ENCODE peak calls at places on chromosomes 6 and 20, in six cellular contexts. Q, L, O, H, S and Y are unnamed samples.

GRCh38 chr6:36607782-36608386 is 13.7 kb downstream of the SRSF3 start:
- DNase-seq in Q (no peak), L (no peak), O (no peak), H (no peak), S (no peak), Y (no peak)

GRCh38 chr6:64680446-64680845 is 1026.6 kb downstream of the EYS start:
- DNase-seq in Q (no peak), L (no peak), O (no peak), H (no peak), S (peak), Y (no peak)

GRCh38 chr20:57187068-57187634 is 79.3 kb downstream of the BMP7 start:
- DNase-seq in Q (no peak), L (no peak), O (no peak), H (no peak), S (no peak), Y (no peak)

GRCh38 chr20:30168025-30168799 is 1089.3 kb upstream of the DEFB115 start:
- DNase-seq in Q (no peak), L (peak), O (no peak), H (no peak), S (no peak), Y (no peak)

GRCh38 chr6:16973545-16974386 is 128.1 kb upstream of the STMND1 start:
- DNase-seq in Q (no peak), L (no peak), O (no peak), H (no peak), S (no peak), Y (no peak)

GRCh38 chr20:12605751-12606150 is 403.0 kb upstream of the SPTLC3 start:
- DNase-seq in Q (no peak), L (no peak), O (no peak), H (no peak), S (no peak), Y (no peak)

GRCh38 chr6:167731731-167732422 is 94.8 kb upstream of the AFDN start:
- DNase-seq in Q (no peak), L (no peak), O (no peak), H (no peak), S (no peak), Y (no peak)

GRCh38 chr6:111872521-111873177 is 603 bp downstream of the FYN start:
- DNase-seq in Q (no peak), L (peak), O (no peak), H (peak), S (peak), Y (no peak)

GRCh38 chr6:43805695-43806040 is 35.7 kb downstream of the VEGFA start:
- DNase-seq in Q (no peak), L (no peak), O (peak), H (no peak), S (no peak), Y (no peak)

GRCh38 chr6:39347906-39348585 is 25.5 kb upstream of the KCNK16 start:
- DNase-seq in Q (no peak), L (peak), O (peak), H (peak), S (peak), Y (peak)

GRCh38 chr6:128532827-128533226 is 12.4 kb upstream of the PTPRK start:
- DNase-seq in Q (no peak), L (no peak), O (no peak), H (no peak), S (no peak), Y (no peak)

GRCh38 chr6:137001287-137001976 is 43.3 kb downstream of the IL20RA start:
- DNase-seq in Q (no peak), L (no peak), O (peak), H (peak), S (no peak), Y (no peak)

GRCh38 chr20:36773123-36773547 is 428 bp downstream of the DSN1 start:
- DNase-seq in Q (no peak), L (no peak), O (no peak), H (no peak), S (no peak), Y (peak)

GRCh38 chr6:38024908-38025307 is 205.4 kb downstream of the ZFAND3 start:
- DNase-seq in Q (no peak), L (no peak), O (no peak), H (no peak), S (no peak), Y (no peak)

DNA sequence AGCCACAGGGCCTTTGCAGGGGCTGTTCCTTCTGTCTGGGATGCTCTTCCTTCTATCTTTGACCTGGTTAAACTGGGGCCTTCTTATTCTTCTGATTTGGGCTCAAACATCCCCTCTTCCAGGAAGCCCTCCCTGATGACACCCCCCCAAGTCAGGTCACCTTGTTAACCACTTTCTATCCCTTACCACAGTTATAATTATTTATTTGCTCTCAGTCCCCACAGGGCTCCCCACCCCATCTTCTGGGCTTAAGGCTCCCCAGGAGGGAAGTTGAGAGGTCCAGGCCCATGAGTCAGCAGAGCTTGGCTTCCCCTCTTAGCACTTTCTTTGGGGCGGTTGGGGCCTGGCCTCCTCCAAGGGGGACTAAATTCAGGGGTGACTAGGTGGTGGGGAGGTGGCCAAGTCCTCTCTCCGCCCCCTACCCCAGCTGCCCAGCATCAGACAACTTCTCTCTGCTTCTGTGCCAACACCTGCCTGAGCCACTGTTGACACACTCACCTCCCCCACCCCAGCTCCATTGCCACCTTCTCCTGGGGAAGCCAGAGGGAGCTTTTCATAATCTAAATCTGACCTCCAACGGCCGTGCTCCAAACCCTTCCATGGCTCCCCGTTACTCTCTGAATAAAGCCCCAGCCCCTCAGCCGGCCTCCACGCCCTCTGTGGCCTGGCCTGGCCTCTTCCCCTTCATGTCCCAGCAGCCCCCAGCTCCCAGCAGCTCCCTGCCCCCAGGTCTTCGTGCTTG is 70.0 kb downstream of the CEBPB start:
- DNase-seq in Q (no peak), L (no peak), O (no peak), H (no peak), S (peak), Y (peak)
- TF ChIP-seq GABPA in Q (no peak), L (no peak), O (no peak), H (no peak), S (no peak), Y (no peak)

DNA sequence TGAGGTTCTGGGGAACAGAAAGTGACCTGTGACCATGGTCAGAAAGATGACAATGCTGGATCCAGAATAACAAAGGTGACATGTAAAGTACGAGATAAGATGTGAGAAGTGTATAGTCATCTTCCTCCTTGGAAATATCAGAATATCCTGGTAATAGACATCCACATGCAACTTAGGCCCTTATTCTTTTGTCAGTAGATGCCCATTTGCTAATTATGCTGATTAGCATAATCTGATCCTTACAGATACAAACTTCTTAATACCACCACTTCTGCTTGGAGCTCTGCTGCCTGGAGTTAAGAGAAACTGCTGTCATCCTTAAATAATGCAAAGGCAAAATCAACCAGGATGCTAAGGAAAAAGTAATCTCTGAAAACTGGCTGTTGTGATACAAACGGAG is 91.3 kb downstream of the KIF16B start:
- DNase-seq in Q (no peak), L (no peak), O (no peak), H (no peak), S (no peak), Y (no peak)
- TF ChIP-seq GABPA in Q (no peak), L (no peak), O (no peak), H (no peak), S (no peak), Y (no peak)

GRCh38 chr20:58668901-58669286 is 17.8 kb downstream of the STX16 start:
- DNase-seq in Q (no peak), L (no peak), O (no peak), H (no peak), S (no peak), Y (no peak)

GRCh38 chr20:58667975-58668374 is 16.9 kb downstream of the STX16 start:
- DNase-seq in Q (no peak), L (no peak), O (no peak), H (peak), S (no peak), Y (no peak)

GRCh38 chr20:58665606-58666005 is 14.5 kb downstream of the STX16 start:
- DNase-seq in Q (no peak), L (no peak), O (no peak), H (peak), S (no peak), Y (no peak)

GRCh38 chr20:58664883-58665282 is 13.8 kb downstream of the STX16 start:
- DNase-seq in Q (no peak), L (no peak), O (no peak), H (peak), S (no peak), Y (no peak)

GRCh38 chr20:58666702-58667101 is 15.6 kb downstream of the STX16 start:
- DNase-seq in Q (no peak), L (no peak), O (no peak), H (no peak), S (no peak), Y (no peak)
- TF ChIP-seq GABPA in Q (no peak), L (no peak), O (no peak), H (no peak), S (no peak), Y (no peak)

GRCh38 chr6:24458937-24459336 is 30.4 kb downstream of the GPLD1 start:
- DNase-seq in Q (no peak), L (no peak), O (no peak), H (no peak), S (no peak), Y (no peak)

GRCh38 chr6:24455061-24455460 is 34.3 kb downstream of the GPLD1 start:
- DNase-seq in Q (no peak), L (no peak), O (no peak), H (no peak), S (no peak), Y (no peak)

GRCh38 chr6:24454452-24454851 is 34.9 kb downstream of the GPLD1 start:
- DNase-seq in Q (no peak), L (no peak), O (no peak), H (no peak), S (peak), Y (no peak)

GRCh38 chr6:24460966-24461365 is 28.4 kb downstream of the GPLD1 start:
- DNase-seq in Q (no peak), L (no peak), O (no peak), H (no peak), S (no peak), Y (no peak)

GRCh38 chr6:24458134-24458533 is 31.2 kb downstream of the GPLD1 start:
- DNase-seq in Q (no peak), L (no peak), O (no peak), H (no peak), S (no peak), Y (no peak)
- TF ChIP-seq GABPA in Q (no peak), L (no peak), O (no peak), H (no peak), S (no peak), Y (no peak)

GRCh38 chr20:22452442-22453011 is 131.8 kb downstream of the FOXA2 start:
- DNase-seq in Q (no peak), L (no peak), O (peak), H (no peak), S (no peak), Y (no peak)
- TF ChIP-seq GABPA in Q (no peak), L (no peak), O (peak), H (no peak), S (no peak), Y (no peak)